ENCODE peak calls at places on chromosomes 11 and 22, in four cellular contexts. One of them, this sample, is unnamed.

GRCh38 chr22:30250713-30251267 is 4.2 kb upstream of the LIF start:
- DNase-seq in posterior vena cava: no peak
- DNase-seq in activated gamma-delta T cell: no peak
- DNase-seq in NCI-H1436: no peak
- DNase-seq in this sample: no peak

GRCh38 chr11:100739636-100740035 is 52.5 kb downstream of the ARHGAP42 start:
- DNase-seq in NCI-H1436: no peak
- DNase-seq in activated gamma-delta T cell: no peak
- DNase-seq in posterior vena cava: no peak
- DNase-seq in this sample: peak

GRCh38 chr11:75762885-75763284 is 5.7 kb upstream of the DGAT2 start:
- DNase-seq in activated gamma-delta T cell: no peak
- DNase-seq in posterior vena cava: no peak
- DNase-seq in NCI-H1436: no peak
- DNase-seq in this sample: no peak

GRCh38 chr11:134497586-134497985 is 85.5 kb upstream of the B3GAT1 start:
- DNase-seq in activated gamma-delta T cell: no peak
- DNase-seq in posterior vena cava: peak
- DNase-seq in NCI-H1436: no peak
- DNase-seq in this sample: no peak

GRCh38 chr11:115930276-115930675 is 426.1 kb upstream of the CADM1 start:
- DNase-seq in posterior vena cava: no peak
- DNase-seq in activated gamma-delta T cell: no peak
- DNase-seq in NCI-H1436: peak
- DNase-seq in this sample: no peak

GRCh38 chr22:50287731-50288130 is 17.6 kb upstream of the MAPK11 start:
- DNase-seq in activated gamma-delta T cell: no peak
- DNase-seq in NCI-H1436: no peak
- DNase-seq in posterior vena cava: no peak
- DNase-seq in this sample: no peak

GRCh38 chr11:117940736-117941135 is 11.5 kb upstream of the TMPRSS13 start:
- DNase-seq in posterior vena cava: no peak
- DNase-seq in NCI-H1436: no peak
- DNase-seq in activated gamma-delta T cell: no peak
- DNase-seq in this sample: no peak

GRCh38 chr11:9615031-9615451 is 41.6 kb downstream of the WEE1 start:
- DNase-seq in NCI-H1436: no peak
- DNase-seq in posterior vena cava: no peak
- DNase-seq in activated gamma-delta T cell: no peak
- DNase-seq in this sample: no peak

GRCh38 chr22:24153959-24154358 is 27.3 kb upstream of the SUSD2 start:
- DNase-seq in NCI-H1436: no peak
- DNase-seq in activated gamma-delta T cell: no peak
- DNase-seq in posterior vena cava: no peak
- DNase-seq in this sample: no peak

GRCh38 chr11:73652856-73653559 is 6.6 kb downstream of the PLEKHB1 start:
- DNase-seq in NCI-H1436: no peak
- DNase-seq in activated gamma-delta T cell: no peak
- DNase-seq in posterior vena cava: no peak
- DNase-seq in this sample: no peak

GRCh38 chr22:19291580-19292261 is at the start of gene CLTCL1:
- DNase-seq in posterior vena cava: peak
- DNase-seq in NCI-H1436: peak
- DNase-seq in activated gamma-delta T cell: peak
- DNase-seq in this sample: peak

GRCh38 chr22:44893731-44894080 is 116.1 kb downstream of the PHF21B start:
- DNase-seq in NCI-H1436: no peak
- DNase-seq in posterior vena cava: no peak
- DNase-seq in activated gamma-delta T cell: no peak
- DNase-seq in this sample: no peak

GRCh38 chr11:20087118-20087521 is 73.2 kb downstream of the DBX1 start:
- DNase-seq in posterior vena cava: no peak
- DNase-seq in activated gamma-delta T cell: no peak
- DNase-seq in NCI-H1436: no peak
- DNase-seq in this sample: no peak

GRCh38 chr11:62477927-62478326 is 59.1 kb downstream of the SCGB1A1 start:
- DNase-seq in NCI-H1436: no peak
- DNase-seq in posterior vena cava: no peak
- DNase-seq in activated gamma-delta T cell: no peak
- DNase-seq in this sample: no peak

GRCh38 chr11:6297831-6298230 is 22.5 kb downstream of the CAVIN3 start:
- DNase-seq in posterior vena cava: no peak
- DNase-seq in activated gamma-delta T cell: no peak
- DNase-seq in NCI-H1436: no peak
- DNase-seq in this sample: peak

GRCh38 chr11:3191586-3192324 is 26.6 kb upstream of the OSBPL5 start:
- DNase-seq in NCI-H1436: no peak
- DNase-seq in activated gamma-delta T cell: no peak
- DNase-seq in posterior vena cava: no peak
- DNase-seq in this sample: no peak

GRCh38 chr11:748007-748359 is 719 bp downstream of the TALDO1 start:
- DNase-seq in posterior vena cava: no peak
- DNase-seq in activated gamma-delta T cell: no peak
- DNase-seq in NCI-H1436: no peak
- DNase-seq in this sample: no peak

GRCh38 chr11:105032495-105032894 is 2.4 kb downstream of the CASP1 start:
- DNase-seq in posterior vena cava: no peak
- DNase-seq in NCI-H1436: no peak
- DNase-seq in activated gamma-delta T cell: no peak
- DNase-seq in this sample: no peak

This sample was measured in HTR-8/SVneo.